ENCODE peak calls at places on chromosomes 11 and 22, in six cellular contexts. One of them, this sample, is unnamed.

GRCh38 chr22:49929553-49929979 is 11.1 kb downstream of the CRELD2 start:
- DNase-seq in mesenchymal stem cell: no peak
- DNase-seq in mesendoderm: no peak
- DNase-seq in H1: peak
- DNase-seq in H9: peak
- DNase-seq in neuronal stem cell: peak
- DNase-seq in this sample: peak

GRCh38 chr11:45209904-45210699 is 63.7 kb downstream of the PRDM11 start:
- DNase-seq in H1: peak
- DNase-seq in H9: peak
- DNase-seq in mesendoderm: peak
- DNase-seq in mesenchymal stem cell: peak
- DNase-seq in neuronal stem cell: peak
- DNase-seq in this sample: no peak

GRCh38 chr11:103892603-103893002 is 143.8 kb upstream of the DDI1 start:
- DNase-seq in H9: no peak
- DNase-seq in H1: no peak
- DNase-seq in mesendoderm: peak
- DNase-seq in neuronal stem cell: no peak
- DNase-seq in mesenchymal stem cell: peak
- DNase-seq in this sample: peak

GRCh38 chr11:35875063-35875462 is 68.8 kb upstream of the LDLRAD3 start:
- DNase-seq in mesendoderm: no peak
- DNase-seq in H9: no peak
- DNase-seq in mesenchymal stem cell: no peak
- DNase-seq in H1: peak
- DNase-seq in neuronal stem cell: no peak
- DNase-seq in this sample: no peak

GRCh38 chr11:125180413-125181305 is 16.1 kb downstream of the PKNOX2 start:
- DNase-seq in neuronal stem cell: no peak
- DNase-seq in mesenchymal stem cell: peak
- DNase-seq in mesendoderm: no peak
- DNase-seq in H9: no peak
- DNase-seq in H1: no peak
- DNase-seq in this sample: no peak

GRCh38 chr11:113534625-113535024 is 59.4 kb upstream of the DRD2 start:
- DNase-seq in H1: no peak
- DNase-seq in neuronal stem cell: no peak
- DNase-seq in mesenchymal stem cell: no peak
- DNase-seq in mesendoderm: no peak
- DNase-seq in H9: no peak
- DNase-seq in this sample: no peak

GRCh38 chr11:56916162-56916561 is 72.6 kb upstream of the OR5AK2 start:
- DNase-seq in H1: no peak
- DNase-seq in mesendoderm: no peak
- DNase-seq in mesenchymal stem cell: no peak
- DNase-seq in H9: no peak
- DNase-seq in neuronal stem cell: no peak
- DNase-seq in this sample: no peak

GRCh38 chr11:65793144-65793581 is 6.3 kb downstream of the OVOL1 start:
- DNase-seq in mesendoderm: no peak
- DNase-seq in neuronal stem cell: no peak
- DNase-seq in H1: no peak
- DNase-seq in H9: no peak
- DNase-seq in mesenchymal stem cell: no peak
- DNase-seq in this sample: no peak

GRCh38 chr11:45289369-45289768 is 3.2 kb upstream of the SYT13 start:
- DNase-seq in mesendoderm: no peak
- DNase-seq in H1: no peak
- DNase-seq in neuronal stem cell: no peak
- DNase-seq in mesenchymal stem cell: peak
- DNase-seq in H9: no peak
- DNase-seq in this sample: peak

GRCh38 chr11:36478700-36479329 is 31.3 kb downstream of the TRAF6 start:
- DNase-seq in neuronal stem cell: peak
- DNase-seq in mesendoderm: peak
- DNase-seq in H1: no peak
- DNase-seq in H9: no peak
- DNase-seq in mesenchymal stem cell: peak
- DNase-seq in this sample: no peak

GRCh38 chr11:117303101-117303500 is 12.0 kb downstream of the BACE1-AS start:
- DNase-seq in H1: no peak
- DNase-seq in H9: no peak
- DNase-seq in mesenchymal stem cell: no peak
- DNase-seq in mesendoderm: no peak
- DNase-seq in neuronal stem cell: no peak
- DNase-seq in this sample: no peak

GRCh38 chr11:132866783-132867545 is 665.3 kb downstream of the OPCML start:
- DNase-seq in H1: no peak
- DNase-seq in mesendoderm: no peak
- DNase-seq in neuronal stem cell: no peak
- DNase-seq in H9: no peak
- DNase-seq in mesenchymal stem cell: no peak
- DNase-seq in this sample: no peak

GRCh38 chr11:75813622-75814039 is 1.4 kb upstream of the UVRAG start:
- DNase-seq in neuronal stem cell: no peak
- DNase-seq in mesendoderm: peak
- DNase-seq in H1: no peak
- DNase-seq in H9: no peak
- DNase-seq in mesenchymal stem cell: peak
- DNase-seq in this sample: peak

GRCh38 chr22:45504703-45505341 is 2.1 kb downstream of the FBLN1 start:
- DNase-seq in mesendoderm: peak
- DNase-seq in H1: peak
- DNase-seq in mesenchymal stem cell: peak
- DNase-seq in neuronal stem cell: peak
- DNase-seq in H9: no peak
- DNase-seq in this sample: no peak

GRCh38 chr22:44667829-44668189 is 34.2 kb upstream of the PRR5 start:
- DNase-seq in H9: peak
- DNase-seq in mesenchymal stem cell: no peak
- DNase-seq in neuronal stem cell: no peak
- DNase-seq in H1: no peak
- DNase-seq in mesendoderm: no peak
- DNase-seq in this sample: no peak

GRCh38 chr22:36552300-36552699 is 23.3 kb upstream of the EIF3D start:
- DNase-seq in mesendoderm: no peak
- DNase-seq in mesenchymal stem cell: no peak
- DNase-seq in H9: no peak
- DNase-seq in neuronal stem cell: no peak
- DNase-seq in H1: no peak
- DNase-seq in this sample: no peak

GRCh38 chr11:20158597-20159257 is 1.5 kb downstream of the DBX1 start:
- DNase-seq in neuronal stem cell: peak
- DNase-seq in mesenchymal stem cell: peak
- DNase-seq in mesendoderm: peak
- DNase-seq in H9: peak
- DNase-seq in H1: peak
- DNase-seq in this sample: peak

GRCh38 chr22:50085211-50085999 is at the start of gene MLC1:
- DNase-seq in H9: no peak
- DNase-seq in mesenchymal stem cell: no peak
- DNase-seq in H1: no peak
- DNase-seq in neuronal stem cell: no peak
- DNase-seq in mesendoderm: no peak
- DNase-seq in this sample: no peak

GRCh38 chr11:67483901-67484665 is 1.3 kb downstream of the AIP start:
- DNase-seq in neuronal stem cell: no peak
- DNase-seq in H1: no peak
- DNase-seq in mesenchymal stem cell: no peak
- DNase-seq in mesendoderm: no peak
- DNase-seq in H9: no peak
- DNase-seq in this sample: no peak

GRCh38 chr11:86182976-86183584 is 61.5 kb upstream of the EED start:
- DNase-seq in mesendoderm: no peak
- DNase-seq in H1: no peak
- DNase-seq in mesenchymal stem cell: no peak
- DNase-seq in H9: no peak
- DNase-seq in neuronal stem cell: no peak
- DNase-seq in this sample: peak

GRCh38 chr11:58192229-58192628 is 3.4 kb downstream of the OR9Q2 start:
- DNase-seq in H1: no peak
- DNase-seq in H9: no peak
- DNase-seq in mesendoderm: no peak
- DNase-seq in neuronal stem cell: no peak
- DNase-seq in mesenchymal stem cell: no peak
- DNase-seq in this sample: no peak

GRCh38 chr11:10181811-10182210 is 112.2 kb downstream of the SBF2 start:
- DNase-seq in neuronal stem cell: no peak
- DNase-seq in H9: no peak
- DNase-seq in H1: no peak
- DNase-seq in mesendoderm: peak
- DNase-seq in mesenchymal stem cell: peak
- DNase-seq in this sample: peak

GRCh38 chr11:93740802-93741093 is 547 bp downstream of the TAF1D start:
- DNase-seq in H9: no peak
- DNase-seq in mesenchymal stem cell: peak
- DNase-seq in H1: no peak
- DNase-seq in mesendoderm: peak
- DNase-seq in neuronal stem cell: peak
- DNase-seq in this sample: peak

GRCh38 chr22:39216143-39216490 is 28.7 kb downstream of the PDGFB start:
- DNase-seq in H9: no peak
- DNase-seq in mesenchymal stem cell: no peak
- DNase-seq in mesendoderm: no peak
- DNase-seq in H1: no peak
- DNase-seq in neuronal stem cell: no peak
- DNase-seq in this sample: peak

GRCh38 chr11:8870461-8871282 is 40.3 kb upstream of the AKIP1 start:
- DNase-seq in mesenchymal stem cell: peak
- DNase-seq in H9: peak
- DNase-seq in H1: peak
- DNase-seq in mesendoderm: peak
- DNase-seq in neuronal stem cell: peak
- DNase-seq in this sample: peak

GRCh38 chr22:44379817-44380560 is 67.2 kb upstream of the SHISAL1 start:
- DNase-seq in neuronal stem cell: no peak
- DNase-seq in mesendoderm: no peak
- DNase-seq in H1: no peak
- DNase-seq in mesenchymal stem cell: no peak
- DNase-seq in H9: no peak
- DNase-seq in this sample: no peak

GRCh38 chr11:126589492-126589803 is 234.0 kb downstream of the ST3GAL4 start:
- DNase-seq in neuronal stem cell: no peak
- DNase-seq in mesenchymal stem cell: no peak
- DNase-seq in H1: no peak
- DNase-seq in mesendoderm: no peak
- DNase-seq in H9: no peak
- DNase-seq in this sample: no peak
- H2AK5ac ChIP-seq in neuronal stem cell: peak
- H2AK5ac ChIP-seq in mesenchymal stem cell: no peak
- H2AK5ac ChIP-seq in H1: peak
- H2AK5ac ChIP-seq in mesendoderm: no peak
- H2AK5ac ChIP-seq in H9: no peak
- H2AK5ac ChIP-seq in this sample: no peak

DNA sequence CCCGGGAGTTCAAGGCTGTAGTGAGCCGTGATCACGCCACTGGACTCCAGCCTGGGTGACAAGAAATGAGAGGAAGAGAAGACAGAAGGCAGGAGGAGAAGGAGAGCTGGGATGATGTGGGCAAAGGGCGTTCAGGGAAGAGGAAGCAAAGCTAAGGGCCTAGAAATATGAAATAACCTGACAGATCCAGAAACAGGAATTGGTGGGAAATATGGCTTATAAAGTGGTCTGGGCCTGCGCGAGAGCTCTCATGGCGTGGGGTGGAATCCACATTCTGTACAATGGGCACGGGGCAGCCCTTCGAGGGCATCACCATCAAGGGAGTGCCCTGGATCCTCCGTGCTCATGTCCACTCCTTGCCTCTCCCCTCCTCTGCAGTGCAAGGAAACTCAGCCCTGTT is 46.8 kb upstream of the RASSF10 start:
- DNase-seq in H9: no peak
- DNase-seq in neuronal stem cell: no peak
- DNase-seq in mesendoderm: no peak
- DNase-seq in mesenchymal stem cell: no peak
- DNase-seq in H1: no peak
- DNase-seq in this sample: no peak
- H2AK5ac ChIP-seq in H9: no peak
- H2AK5ac ChIP-seq in neuronal stem cell: peak
- H2AK5ac ChIP-seq in mesendoderm: no peak
- H2AK5ac ChIP-seq in mesenchymal stem cell: no peak
- H2AK5ac ChIP-seq in H1: no peak
- H2AK5ac ChIP-seq in this sample: no peak

DNA sequence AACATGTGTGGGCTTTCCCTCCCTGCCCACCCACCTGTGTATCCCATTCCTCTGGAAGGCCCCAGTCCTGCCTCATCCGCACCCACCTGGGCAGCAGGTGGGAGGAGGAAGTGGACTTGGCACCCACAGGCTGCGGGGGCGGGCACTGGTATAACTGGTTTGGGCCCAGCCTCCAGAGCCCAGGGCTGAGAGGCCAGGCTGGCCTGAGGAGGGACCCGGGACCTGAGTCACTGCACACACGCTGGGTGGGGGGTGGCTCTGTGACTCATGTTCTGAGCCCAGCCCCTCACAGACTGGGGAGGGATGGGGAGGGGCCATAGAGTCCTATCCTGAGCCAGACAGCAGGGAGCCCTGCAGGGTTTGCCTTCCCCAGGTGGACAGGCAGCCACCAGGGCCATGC is 16.7 kb downstream of the PHLDA2 start:
- DNase-seq in mesendoderm: peak
- DNase-seq in neuronal stem cell: no peak
- DNase-seq in H9: peak
- DNase-seq in H1: no peak
- DNase-seq in mesenchymal stem cell: peak
- DNase-seq in this sample: peak
- H2AK5ac ChIP-seq in mesendoderm: no peak
- H2AK5ac ChIP-seq in neuronal stem cell: peak
- H2AK5ac ChIP-seq in H9: no peak
- H2AK5ac ChIP-seq in H1: peak
- H2AK5ac ChIP-seq in mesenchymal stem cell: no peak
- H2AK5ac ChIP-seq in this sample: no peak

GRCh38 chr11:3835752-3836151 is 5.0 kb downstream of the RHOG start:
- DNase-seq in neuronal stem cell: no peak
- DNase-seq in H9: no peak
- DNase-seq in mesenchymal stem cell: no peak
- DNase-seq in mesendoderm: no peak
- DNase-seq in H1: no peak
- DNase-seq in this sample: no peak
- H2AK5ac ChIP-seq in neuronal stem cell: no peak
- H2AK5ac ChIP-seq in H9: no peak
- H2AK5ac ChIP-seq in mesenchymal stem cell: no peak
- H2AK5ac ChIP-seq in mesendoderm: no peak
- H2AK5ac ChIP-seq in H1: no peak
- H2AK5ac ChIP-seq in this sample: no peak